ENCODE peak calls at places on chromosomes 1 and 21, in six cellular contexts. One of them, this sample, is unnamed.

GRCh38 chr1:180228648-180229482 is 1.2 kb upstream of the LHX4 start:
- DNase-seq in upper lobe of left lung: peak; percentile 86
- DNase-seq in neural progenitor cell: peak; percentile 61
- DNase-seq in heart right ventricle: no peak
- DNase-seq in uterus: no peak
- DNase-seq in HCT116: no peak
- DNase-seq in this sample: no peak

GRCh38 chr1:156336242-156336641 is 1.9 kb downstream of the CCT3 start:
- DNase-seq in neural progenitor cell: peak; percentile 16
- DNase-seq in upper lobe of left lung: no peak
- DNase-seq in heart right ventricle: no peak
- DNase-seq in uterus: no peak
- DNase-seq in HCT116: peak; percentile 19
- DNase-seq in this sample: no peak

GRCh38 chr1:47772960-47773682 is 224.1 kb downstream of the TRABD2B start:
- DNase-seq in upper lobe of left lung: no peak
- DNase-seq in neural progenitor cell: no peak
- DNase-seq in heart right ventricle: no peak
- DNase-seq in HCT116: no peak
- DNase-seq in uterus: no peak
- DNase-seq in this sample: no peak

GRCh38 chr21:41316641-41317392 is at the start of gene FAM3B:
- DNase-seq in uterus: no peak
- DNase-seq in HCT116: no peak
- DNase-seq in neural progenitor cell: peak; percentile 69
- DNase-seq in heart right ventricle: no peak
- DNase-seq in upper lobe of left lung: peak; percentile 92
- DNase-seq in this sample: no peak

GRCh38 chr1:43354936-43355335 is 3.8 kb upstream of the CDC20 start:
- DNase-seq in neural progenitor cell: no peak
- DNase-seq in HCT116: no peak
- DNase-seq in upper lobe of left lung: no peak
- DNase-seq in heart right ventricle: no peak
- DNase-seq in uterus: no peak
- DNase-seq in this sample: no peak

GRCh38 chr1:40712405-40712944 is 21.0 kb downstream of the NFYC start:
- DNase-seq in upper lobe of left lung: no peak
- DNase-seq in uterus: no peak
- DNase-seq in heart right ventricle: no peak
- DNase-seq in neural progenitor cell: no peak
- DNase-seq in HCT116: no peak
- DNase-seq in this sample: no peak

GRCh38 chr1:173635116-173635515 is at the start of gene TEX50:
- DNase-seq in upper lobe of left lung: no peak
- DNase-seq in uterus: no peak
- DNase-seq in neural progenitor cell: no peak
- DNase-seq in heart right ventricle: no peak
- DNase-seq in HCT116: no peak
- DNase-seq in this sample: no peak

GRCh38 chr1:53619811-53620619 is 118.9 kb downstream of the GLIS1 start:
- DNase-seq in upper lobe of left lung: no peak
- DNase-seq in HCT116: no peak
- DNase-seq in uterus: peak; percentile 8
- DNase-seq in neural progenitor cell: no peak
- DNase-seq in heart right ventricle: no peak
- DNase-seq in this sample: no peak

GRCh38 chr21:33640697-33641338 is 723 bp downstream of the CRYZL1 start:
- DNase-seq in heart right ventricle: no peak
- DNase-seq in HCT116: peak; percentile 4
- DNase-seq in upper lobe of left lung: no peak
- DNase-seq in neural progenitor cell: peak; percentile 43
- DNase-seq in uterus: peak; percentile 19
- DNase-seq in this sample: no peak

GRCh38 chr21:45330075-45330781 is 42.5 kb upstream of the POFUT2 start:
- DNase-seq in HCT116: no peak
- DNase-seq in uterus: peak; percentile 70
- DNase-seq in upper lobe of left lung: peak; percentile 83
- DNase-seq in heart right ventricle: no peak
- DNase-seq in neural progenitor cell: no peak
- DNase-seq in this sample: no peak

GRCh38 chr1:181073638-181074037 is 14.9 kb upstream of the IER5 start:
- DNase-seq in heart right ventricle: no peak
- DNase-seq in HCT116: no peak
- DNase-seq in neural progenitor cell: no peak
- DNase-seq in upper lobe of left lung: no peak
- DNase-seq in uterus: no peak
- DNase-seq in this sample: no peak

GRCh38 chr1:4105300-4105880 is 205.3 kb upstream of the C1orf174 start:
- DNase-seq in heart right ventricle: no peak
- DNase-seq in neural progenitor cell: no peak
- DNase-seq in uterus: no peak
- DNase-seq in HCT116: no peak
- DNase-seq in upper lobe of left lung: no peak
- DNase-seq in this sample: no peak

GRCh38 chr1:59487335-59488031 is 190.6 kb downstream of the FGGY start:
- DNase-seq in HCT116: no peak
- DNase-seq in neural progenitor cell: no peak
- DNase-seq in upper lobe of left lung: no peak
- DNase-seq in uterus: no peak
- DNase-seq in heart right ventricle: no peak
- DNase-seq in this sample: no peak

GRCh38 chr21:16029065-16029464 is 299.3 kb downstream of the USP25 start:
- DNase-seq in uterus: no peak
- DNase-seq in heart right ventricle: no peak
- DNase-seq in neural progenitor cell: no peak
- DNase-seq in upper lobe of left lung: no peak
- DNase-seq in HCT116: no peak
- DNase-seq in this sample: no peak

GRCh38 chr1:64472805-64473204 is 2.9 kb downstream of the CACHD1 start:
- DNase-seq in uterus: no peak
- DNase-seq in upper lobe of left lung: no peak
- DNase-seq in HCT116: no peak
- DNase-seq in neural progenitor cell: peak; percentile 89
- DNase-seq in heart right ventricle: no peak
- DNase-seq in this sample: no peak

GRCh38 chr1:154726443-154726842 is 118.5 kb upstream of the ADAR start:
- DNase-seq in neural progenitor cell: no peak
- DNase-seq in HCT116: no peak
- DNase-seq in upper lobe of left lung: no peak
- DNase-seq in uterus: no peak
- DNase-seq in heart right ventricle: no peak
- DNase-seq in this sample: no peak

GRCh38 chr1:179031855-179032513 is 6.3 kb downstream of the FAM20B start:
- DNase-seq in upper lobe of left lung: no peak
- DNase-seq in HCT116: no peak
- DNase-seq in neural progenitor cell: no peak
- DNase-seq in uterus: no peak
- DNase-seq in heart right ventricle: no peak
- DNase-seq in this sample: no peak
- H3K4me1 ChIP-seq in upper lobe of left lung: peaks cover 42% of the 10 kb centered on the region
- H3K4me1 ChIP-seq in HCT116: no peaks in the 10 kb centered on the region
- H3K4me1 ChIP-seq in neural progenitor cell: peaks cover 22% of the 10 kb centered on the region
- H3K4me1 ChIP-seq in uterus: peaks cover 12% of the 10 kb centered on the region
- H3K4me1 ChIP-seq in heart right ventricle: peaks cover 37% of the 10 kb centered on the region
- H3K4me1 ChIP-seq in this sample: no peaks in the 10 kb centered on the region

DNA sequence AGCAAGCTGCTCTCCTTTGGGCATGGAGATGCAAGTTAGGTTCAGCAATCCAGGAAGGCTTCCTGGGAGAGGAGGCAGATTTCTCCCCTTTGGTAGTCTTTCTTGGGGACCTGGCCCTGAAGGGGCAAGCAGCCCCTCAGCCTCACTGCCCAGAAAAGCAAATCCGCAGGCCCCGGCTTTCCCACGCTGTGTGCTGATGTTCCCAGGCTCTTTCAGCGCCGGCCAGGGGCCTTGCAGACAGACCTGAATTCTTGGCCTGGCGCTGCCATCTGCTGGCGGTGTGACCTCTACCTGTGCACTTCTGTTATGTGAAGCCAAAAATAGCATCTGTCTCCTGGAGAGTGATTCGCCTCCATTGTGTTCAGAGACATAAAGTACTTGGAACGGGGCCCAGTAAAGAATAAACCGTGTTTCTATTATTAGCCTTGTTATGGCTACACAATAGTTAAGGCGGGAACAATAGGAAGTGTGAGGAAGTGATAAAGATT is 64.8 kb downstream of the ALPL start:
- DNase-seq in uterus: peak; percentile 63
- DNase-seq in HCT116: peak; percentile 53
- DNase-seq in heart right ventricle: peak; percentile 90
- DNase-seq in neural progenitor cell: peak; percentile 86
- DNase-seq in upper lobe of left lung: no peak
- DNase-seq in this sample: peak; percentile 88
- TF ChIP-seq CTCF in uterus: peak; percentile 15
- TF ChIP-seq CTCF in HCT116: peak; percentile 72
- TF ChIP-seq CTCF in heart right ventricle: peak; percentile 80
- TF ChIP-seq CTCF in neural progenitor cell: peak; percentile 70
- TF ChIP-seq CTCF in upper lobe of left lung: no peak
- TF ChIP-seq CTCF in this sample: peak; percentile 73

GRCh38 chr1:42221952-42222606 is 57.5 kb upstream of the GUCA2A start:
- DNase-seq in HCT116: no peak
- DNase-seq in heart right ventricle: no peak
- DNase-seq in upper lobe of left lung: no peak
- DNase-seq in uterus: no peak
- DNase-seq in neural progenitor cell: no peak
- DNase-seq in this sample: no peak
- H3K27ac ChIP-seq in HCT116: no peak overlapping the region
- H3K27ac ChIP-seq in heart right ventricle: no peak overlapping the region
- H3K27ac ChIP-seq in upper lobe of left lung: no peak overlapping the region
- H3K27ac ChIP-seq in uterus: no peak overlapping the region
- H3K27ac ChIP-seq in neural progenitor cell: no peak overlapping the region
- H3K27ac ChIP-seq in this sample: no peak overlapping the region

GRCh38 chr1:169105087-169105433 is 1.4 kb upstream of the ATP1B1 start:
- DNase-seq in heart right ventricle: no peak
- DNase-seq in uterus: no peak
- DNase-seq in neural progenitor cell: no peak
- DNase-seq in HCT116: no peak
- DNase-seq in upper lobe of left lung: no peak
- DNase-seq in this sample: no peak
- H3K4me1 ChIP-seq in heart right ventricle: peaks cover 22% of the 10 kb centered on the region
- H3K4me1 ChIP-seq in uterus: no peaks in the 10 kb centered on the region
- H3K4me1 ChIP-seq in neural progenitor cell: peaks cover 44% of the 10 kb centered on the region
- H3K4me1 ChIP-seq in HCT116: peaks cover 42% of the 10 kb centered on the region
- H3K4me1 ChIP-seq in upper lobe of left lung: peaks cover 20% of the 10 kb centered on the region
- H3K4me1 ChIP-seq in this sample: no peaks in the 10 kb centered on the region

GRCh38 chr21:42820513-42821465 is 58.5 kb downstream of the WDR4 start:
- DNase-seq in upper lobe of left lung: no peak
- DNase-seq in HCT116: no peak
- DNase-seq in heart right ventricle: no peak
- DNase-seq in neural progenitor cell: no peak
- DNase-seq in uterus: no peak
- DNase-seq in this sample: no peak
- TF ChIP-seq CTCF in upper lobe of left lung: no peak
- TF ChIP-seq CTCF in HCT116: no peak
- TF ChIP-seq CTCF in heart right ventricle: no peak
- TF ChIP-seq CTCF in neural progenitor cell: no peak
- TF ChIP-seq CTCF in uterus: no peak
- TF ChIP-seq CTCF in this sample: no peak

GRCh38 chr1:204788470-204788869 is 82.2 kb upstream of the NFASC start:
- DNase-seq in upper lobe of left lung: no peak
- DNase-seq in uterus: no peak
- DNase-seq in heart right ventricle: no peak
- DNase-seq in neural progenitor cell: no peak
- DNase-seq in HCT116: no peak
- DNase-seq in this sample: no peak

GRCh38 chr1:204791453-204792366 is 79.0 kb upstream of the NFASC start:
- DNase-seq in neural progenitor cell: peak; percentile 89
- DNase-seq in upper lobe of left lung: no peak
- DNase-seq in uterus: peak; percentile 54
- DNase-seq in HCT116: peak; percentile 72
- DNase-seq in heart right ventricle: peak; percentile 42
- DNase-seq in this sample: peak; percentile 63

DNA sequence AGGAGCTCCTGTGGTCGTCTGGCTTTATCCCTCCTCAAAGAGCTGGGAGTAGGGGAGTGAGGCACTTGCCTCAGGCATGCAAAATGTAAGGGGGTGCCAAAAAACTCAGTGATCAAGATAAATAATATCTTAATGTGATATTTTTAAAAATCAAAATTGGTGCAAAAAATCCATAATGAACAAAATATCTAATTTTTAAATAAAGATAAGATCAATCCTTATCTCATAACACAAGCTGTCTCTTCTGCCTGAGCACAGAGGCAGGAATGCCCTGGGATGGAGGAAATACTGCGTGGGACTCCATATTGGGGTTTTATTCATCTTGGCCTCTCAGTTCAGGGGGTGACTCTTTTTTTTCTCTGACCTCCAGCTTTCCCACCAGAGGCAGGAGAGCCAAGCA is 77.4 kb upstream of the NFASC start:
- DNase-seq in neural progenitor cell: no peak
- DNase-seq in heart right ventricle: no peak
- DNase-seq in HCT116: no peak
- DNase-seq in uterus: no peak
- DNase-seq in upper lobe of left lung: no peak
- DNase-seq in this sample: no peak
- H3K27ac ChIP-seq in neural progenitor cell: no peak overlapping the region
- H3K27ac ChIP-seq in heart right ventricle: no peak overlapping the region
- H3K27ac ChIP-seq in HCT116: no peak overlapping the region
- H3K27ac ChIP-seq in uterus: no peak overlapping the region
- H3K27ac ChIP-seq in upper lobe of left lung: no peak overlapping the region
- H3K27ac ChIP-seq in this sample: no peak overlapping the region

This sample was measured in right atrium auricular region.